ENCODE peak calls at places on chromosomes 2 and 18, in six cellular contexts. O is activated CD4-positive, CD25-positive, alpha-beta regulatory T cell treated with anti-CD3 and anti-CD28 coated beads, Interleukin-2, amount 50 U/mL, for 72 hours; U is stomach; N is fibroblast of lung; E is globus pallidus; Y is aorta. I is an unnamed sample.

GRCh38 chr2:31354837-31355236 is 59.7 kb downstream of the XDH start:
- DNase-seq in O (no peak), U (no peak), N (peak; percentile 33), E (no peak), Y (no peak), I (no peak)

GRCh38 chr2:7355781-7356180 is 438.6 kb downstream of the RNF144A start:
- DNase-seq in O (no peak), U (no peak), N (no peak), E (no peak), Y (no peak), I (peak; percentile 53)

GRCh38 chr2:112585873-112586477 is 1.6 kb downstream of the CHCHD5 start:
- DNase-seq in O (no peak), U (no peak), N (no peak), E (no peak), Y (no peak), I (no peak)

GRCh38 chr2:134508396-134508795 is 210.4 kb downstream of the TMEM163 start:
- DNase-seq in O (no peak), U (no peak), N (no peak), E (no peak), Y (no peak), I (peak; percentile 80)

GRCh38 chr2:98907385-98907784 is 28.6 kb downstream of the CRACDL start:
- DNase-seq in O (no peak), U (no peak), N (no peak), E (no peak), Y (no peak), I (no peak)

GRCh38 chr18:45715212-45715780 is 8.7 kb upstream of the SLC14A1 start:
- DNase-seq in O (no peak), U (no peak), N (no peak), E (peak; percentile 38), Y (no peak), I (no peak)

GRCh38 chr2:181946444-181947127 is 39.1 kb upstream of the PPP1R1C start:
- DNase-seq in O (no peak), U (no peak), N (no peak), E (no peak), Y (no peak), I (no peak)

GRCh38 chr2:51706220-51706619 is 674.3 kb upstream of the NRXN1 start:
- DNase-seq in O (no peak), U (no peak), N (no peak), E (no peak), Y (no peak), I (no peak)

GRCh38 chr2:101766871-101767739 is 69.6 kb downstream of the MAP4K4 start:
- DNase-seq in O (no peak), U (no peak), N (peak; percentile 67), E (no peak), Y (no peak), I (no peak)

GRCh38 chr2:169933124-169933711 is 106.0 kb downstream of the UBR3 start:
- DNase-seq in O (no peak), U (no peak), N (peak; percentile 62), E (peak; percentile 45), Y (no peak), I (peak; percentile 50)

GRCh38 chr2:43631918-43632317 is 5.1 kb upstream of the PLEKHH2 start:
- DNase-seq in O (no peak), U (no peak), N (no peak), E (no peak), Y (no peak), I (no peak)

GRCh38 chr2:19347619-19348562 is 10.5 kb downstream of the OSR1 start:
- DNase-seq in O (peak; percentile 98), U (peak; percentile 97), N (peak; percentile 99), E (peak; percentile 91), Y (peak; percentile 99), I (peak; percentile 93)

GRCh38 chr2:236916181-236916580 is 169.5 kb upstream of the COPS8 start:
- DNase-seq in O (no peak), U (no peak), N (no peak), E (peak; percentile 51), Y (no peak), I (no peak)

GRCh38 chr2:1743396-1744150 is 742 bp downstream of the PXDN start:
- DNase-seq in O (no peak), U (no peak), N (peak; percentile 74), E (no peak), Y (peak; percentile 88), I (no peak)

GRCh38 chr18:68568364-68568763 is 146.5 kb downstream of the TMX3 start:
- DNase-seq in O (no peak), U (no peak), N (no peak), E (no peak), Y (no peak), I (no peak)

GRCh38 chr2:4995466-4995865 is 696.7 kb upstream of the SOX11 start:
- DNase-seq in O (no peak), U (no peak), N (no peak), E (no peak), Y (no peak), I (no peak)

GRCh38 chr2:29322011-29322410 is 206.8 kb downstream of the CLIP4 start:
- DNase-seq in O (no peak), U (no peak), N (no peak), E (no peak), Y (no peak), I (no peak)

GRCh38 chr2:27901219-27901618 is 10.7 kb downstream of the BABAM2 start:
- DNase-seq in O (no peak), U (no peak), N (no peak), E (no peak), Y (no peak), I (no peak)

I was measured in G401.